ENCODE peak calls at places on chromosomes 1 and 21, in six cellular contexts. Q is dorsolateral prefrontal cortex; S is NCI-H774; W is HT-29; O is stimulated activated CD8-positive, alpha-beta memory T cell treated with anti-CD3 and anti-CD28 coated beads, Interleukin-4, amount 100 ng/mL, for 24 hours; H is activated T-helper 1 cell treated with anti-CD3 and anti-CD28 coated beads, Interleukin-2, amount 50 U/mL, for 16 hours. K is an unnamed sample.
A peak's percentile ranks its signal among the peaks of the same experiment; 100 is the strongest.

GRCh38 chr1:31897534-31898100 is 40.6 kb downstream of the PTP4A2 start:
- DNase-seq in W (no peak), H (no peak), Q (no peak), O (no peak), S (no peak), K (no peak)

GRCh38 chr1:53551428-53551995 is 92.3 kb downstream of the DMRTB1 start:
- DNase-seq in S (no peak), O (no peak), H (no peak), W (no peak), Q (peak; percentile 27), K (no peak)

GRCh38 chr21:16079830-16080229 is 350.0 kb downstream of the USP25 start:
- DNase-seq in W (no peak), Q (no peak), S (peak; percentile 46), H (no peak), O (no peak), K (no peak)

GRCh38 chr1:152189657-152190442 is 30.8 kb upstream of the RPTN start:
- DNase-seq in S (no peak), H (peak; percentile 25), Q (peak; percentile 51), W (peak; percentile 82), O (peak; percentile 51), K (peak; percentile 76)

GRCh38 chr1:232873412-232873811 is 68.2 kb downstream of the MAP10 start:
- DNase-seq in W (no peak), H (no peak), S (no peak), Q (no peak), O (no peak), K (no peak)

GRCh38 chr1:184164529-184164928 is 113.0 kb downstream of the TSEN15 start:
- DNase-seq in Q (no peak), H (no peak), O (no peak), S (no peak), W (no peak), K (no peak)

GRCh38 chr21:25421327-25422028 is 185.8 kb downstream of the MRPL39 start:
- DNase-seq in S (peak; percentile 46), Q (no peak), H (peak; percentile 44), O (peak; percentile 34), W (peak; percentile 31), K (peak; percentile 7)

GRCh38 chr1:196180847-196181593 is 427.2 kb downstream of the KCNT2 start:
- DNase-seq in O (no peak), Q (no peak), S (no peak), W (peak; percentile 91), H (no peak), K (no peak)

GRCh38 chr1:216566809-216567208 is 143.6 kb upstream of the USH2A start:
- DNase-seq in W (peak; percentile 24), H (no peak), O (no peak), S (no peak), Q (no peak), K (peak; percentile 31)

GRCh38 chr1:236507022-236507700 is 16.6 kb upstream of the LGALS8 start:
- DNase-seq in W (no peak), O (no peak), H (no peak), S (peak; percentile 29), Q (no peak), K (no peak)

GRCh38 chr1:19348441-19349198 is 36.5 kb downstream of the SLC66A1 start:
- DNase-seq in S (no peak), H (no peak), O (no peak), W (no peak), Q (no peak), K (no peak)

GRCh38 chr1:37755290-37755689 is 9.6 kb downstream of the EPHA10 start:
- DNase-seq in H (no peak), Q (no peak), O (no peak), S (no peak), W (peak; percentile 18), K (no peak)

GRCh38 chr1:243729956-243730355 is 120.1 kb downstream of the AKT3 start:
- DNase-seq in S (no peak), Q (no peak), O (no peak), W (no peak), H (no peak), K (no peak)

GRCh38 chr1:78721136-78721535 is 71.5 kb downstream of the IFI44 start:
- DNase-seq in H (no peak), W (no peak), O (no peak), S (no peak), Q (no peak), K (no peak)

GRCh38 chr1:42913426-42914091 is 45.1 kb downstream of the SLC2A1 start:
- DNase-seq in Q (no peak), H (no peak), W (peak; percentile 86), S (peak; percentile 73), O (no peak), K (peak; percentile 43)

GRCh38 chr21:22791986-22792560 is 1793.9 kb downstream of the NCAM2 start:
- DNase-seq in S (peak; percentile 39), Q (no peak), W (peak; percentile 62), O (no peak), H (no peak), K (peak; percentile 49)

GRCh38 chr1:234922987-234923386 is 205.7 kb downstream of the TOMM20 start:
- DNase-seq in S (no peak), Q (no peak), O (no peak), H (no peak), W (no peak), K (no peak)

GRCh38 chr21:28758883-28759242 is 233.8 kb downstream of the LTN1 start:
- DNase-seq in O (no peak), W (no peak), S (no peak), H (no peak), Q (no peak), K (no peak)

GRCh38 chr21:44880762-44881585 is 7.5 kb upstream of the PTTG1IP start:
- DNase-seq in H (no peak), W (no peak), Q (no peak), S (no peak), O (no peak), K (no peak)

GRCh38 chr21:42515708-42516502 is 2.3 kb downstream of the SLC37A1 start:
- DNase-seq in Q (no peak), S (no peak), O (no peak), W (peak; percentile 86), H (no peak), K (no peak)

GRCh38 chr1:74470936-74471335 is 41.5 kb downstream of the LRRC53 start:
- DNase-seq in W (no peak), O (no peak), S (no peak), Q (no peak), H (no peak), K (no peak)

GRCh38 chr1:68977211-68977610 is 480.3 kb upstream of the DEPDC1 start:
- DNase-seq in W (no peak), H (no peak), O (no peak), Q (no peak), S (no peak), K (no peak)